ENCODE peak calls at places on chromosomes 7 and 10, in five cellular contexts. W is HepG2, D is GM12878, J is K562, K is H1. R is an unnamed sample.

GRCh38 chr10:118672766-118673715 is 77.6 kb upstream of the PRLHR start:
- DNase-seq in W (no peak), D (no peak), J (no peak), K (no peak), R (no peak)

GRCh38 chr7:47506716-47507354 is 75.1 kb downstream of the TNS3 start:
- DNase-seq in W (no peak), D (no peak), J (no peak), K (no peak), R (no peak)

GRCh38 chr7:27254625-27255024 is 12.0 kb downstream of the EVX1 start:
- DNase-seq in W (no peak), D (no peak), J (no peak), K (no peak), R (no peak)

GRCh38 chr10:12391191-12391590 is 41.8 kb downstream of the CAMK1D start:
- DNase-seq in W (no peak), D (no peak), J (no peak), K (no peak), R (no peak)

GRCh38 chr7:128915271-128915819 is 4.8 kb upstream of the KCP start:
- DNase-seq in W (no peak), D (no peak), J (no peak), K (peak; percentile 55), R (no peak)

GRCh38 chr7:132575336-132575986 is 809 bp downstream of the PLXNA4 start:
- DNase-seq in W (no peak), D (no peak), J (no peak), K (peak; percentile 68), R (no peak)

GRCh38 chr10:129332476-129332875 is 134.6 kb upstream of the MGMT start:
- DNase-seq in W (no peak), D (no peak), J (peak; percentile 43), K (peak; percentile 79), R (peak; percentile 6)

GRCh38 chr7:51067757-51068156 is 248.9 kb downstream of the COBL start:
- DNase-seq in W (peak; percentile 53), D (no peak), J (peak; percentile 40), K (peak; percentile 84), R (peak; percentile 35)

GRCh38 chr7:91942312-91942711 is 1.6 kb downstream of the AKAP9 start:
- DNase-seq in W (peak; percentile 16), D (no peak), J (no peak), K (no peak), R (no peak)

GRCh38 chr10:116147162-116147906 is 125.7 kb downstream of the GFRA1 start:
- DNase-seq in W (no peak), D (no peak), J (no peak), K (peak; percentile 35), R (no peak)

GRCh38 chr10:100019824-100020160 is 10.0 kb upstream of the DNMBP start:
- DNase-seq in W (peak; percentile 40), D (no peak), J (no peak), K (no peak), R (no peak)

GRCh38 chr10:120436431-120437142 is 20.4 kb upstream of the PLPP4 start:
- DNase-seq in W (no peak), D (no peak), J (peak; percentile 10), K (no peak), R (peak; percentile 8)

GRCh38 chr10:2921956-2922680 is 145.2 kb upstream of the PFKP start:
- DNase-seq in W (no peak), D (no peak), J (no peak), K (no peak), R (no peak)

GRCh38 chr7:85765698-85766298 is 578.9 kb upstream of the SEMA3D start:
- DNase-seq in W (peak; percentile 6), D (no peak), J (no peak), K (peak; percentile 40), R (no peak)

GRCh38 chr10:98664329-98665042 is 217.8 kb upstream of the HPS1 start:
- DNase-seq in W (peak; percentile 34), D (peak; percentile 3), J (peak; percentile 54), K (peak; percentile 59), R (peak; percentile 47)

GRCh38 chr10:74114041-74114448 is 36.6 kb downstream of the AP3M1 start:
- DNase-seq in W (no peak), D (no peak), J (no peak), K (no peak), R (no peak)

GRCh38 chr7:90180011-90180585 is 25.8 kb downstream of the STEAP1 start:
- DNase-seq in W (peak; percentile 35), D (peak; percentile 37), J (no peak), K (no peak), R (peak; percentile 66)

GRCh38 chr10:25666276-25666675 is 267.8 kb upstream of the MYO3A start:
- DNase-seq in W (no peak), D (no peak), J (no peak), K (no peak), R (no peak)

GRCh38 chr10:43249962-43250624 is 16.8 kb downstream of the RASGEF1A start:
- DNase-seq in W (no peak), D (no peak), J (no peak), K (peak; percentile 54), R (no peak)

GRCh38 chr10:58516118-58516517 is 3.4 kb downstream of the BICC1 start:
- DNase-seq in W (no peak), D (no peak), J (no peak), K (no peak), R (no peak)

GRCh38 chr7:14837216-14837615 is 65.3 kb downstream of the DGKB start:
- DNase-seq in W (no peak), D (no peak), J (no peak), K (no peak), R (no peak)

DNA sequence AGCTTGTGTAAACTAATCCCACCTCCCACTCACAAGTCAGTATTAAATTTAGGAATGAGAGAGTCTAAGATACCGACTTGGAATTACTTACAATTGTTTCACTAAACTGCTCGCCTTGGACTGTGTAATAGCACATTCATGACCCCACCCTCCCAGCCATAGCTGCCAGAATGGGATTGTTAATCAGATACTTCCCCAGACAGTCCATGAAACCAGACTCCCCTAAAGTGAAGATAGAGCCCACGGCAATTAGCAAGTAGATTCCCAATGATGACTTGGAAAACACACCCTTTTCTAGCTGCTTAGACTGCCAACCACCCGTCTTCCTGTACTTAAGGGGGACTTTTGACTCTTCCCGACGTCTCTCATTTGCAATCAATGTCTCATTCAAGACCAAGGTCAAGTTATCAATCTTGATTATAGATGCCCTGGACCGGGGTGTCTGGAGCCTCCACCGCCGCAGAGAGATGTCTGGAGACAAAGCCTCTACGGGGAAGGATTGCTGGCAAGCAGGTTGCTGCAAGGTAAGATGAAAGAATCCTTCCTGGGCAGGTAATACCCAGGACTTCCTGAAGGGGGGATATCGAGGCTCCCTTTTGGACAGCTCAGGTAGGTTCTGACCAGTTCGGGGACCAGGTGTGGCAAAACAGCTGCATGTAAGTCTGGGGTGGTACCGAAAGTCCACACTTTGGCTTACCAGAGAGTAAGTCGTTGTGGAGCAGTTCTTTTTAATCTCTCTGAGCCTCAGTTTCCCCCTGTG is 12.6 kb upstream of the CUX1 start:
- DNase-seq in W (no peak), D (no peak), J (peak; percentile 58), K (peak; percentile 84), R (peak; percentile 59)
- H3K4me2 ChIP-seq in W (no peak overlapping the region), D (no peak overlapping the region), J (peak overlapping the region; percentile 5), K (peak overlapping the region; percentile 66), R (peak overlapping the region; percentile 60)

GRCh38 chr10:46229144-46229563 is 57.6 kb upstream of the ANTXRL start:
- DNase-seq in W (peak; percentile 46), D (no peak), J (peak; percentile 75), K (peak; percentile 86), R (no peak)
- TF ChIP-seq ATF3 in W (no peak), D (no peak), J (no peak), K (no peak), R (no peak)

DNA sequence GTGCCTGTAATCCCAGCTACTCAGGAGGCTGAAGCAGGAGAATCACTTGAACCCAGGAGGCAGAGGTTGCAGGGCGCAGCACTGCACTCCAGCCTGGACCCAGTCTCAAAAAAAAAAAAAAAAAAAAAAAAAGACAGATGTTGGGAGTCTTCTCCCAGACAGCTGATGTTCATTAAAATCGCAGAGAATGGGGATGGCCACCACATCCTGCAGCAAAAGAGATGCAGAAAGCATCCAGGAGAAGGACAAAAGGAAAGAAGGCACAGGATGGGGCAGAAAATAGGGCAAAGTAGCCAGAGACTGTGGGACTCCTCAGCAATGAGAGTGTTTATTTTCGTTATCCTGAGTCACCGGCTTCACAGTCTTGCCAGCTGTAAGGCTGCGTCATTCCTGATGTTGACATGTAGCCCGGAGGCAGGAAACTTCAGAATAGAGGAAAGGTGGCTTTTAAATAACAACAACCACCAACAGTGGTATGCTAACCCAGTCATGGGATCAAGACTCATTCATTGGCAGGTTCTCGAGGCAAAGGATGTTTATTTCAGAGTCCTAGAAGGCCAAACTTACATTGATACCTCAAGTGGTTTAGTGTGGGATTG is 149.5 kb upstream of the SVIL start:
- DNase-seq in W (peak; percentile 29), D (no peak), J (no peak), K (no peak), R (peak; percentile 73)
- H3K27ac ChIP-seq in W (no peak overlapping the region), D (no peak overlapping the region), J (no peak overlapping the region), K (no peak overlapping the region), R (no peak overlapping the region)

GRCh38 chr7:101717986-101718746 is 89.1 kb upstream of the MYL10 start:
- DNase-seq in W (peak; percentile 28), D (no peak), J (no peak), K (no peak), R (no peak)
- H3K4me2 ChIP-seq in W (peak overlapping the region; percentile 84), D (no peak overlapping the region), J (no peak overlapping the region), K (no peak overlapping the region), R (no peak overlapping the region)

GRCh38 chr7:16708496-16708895 is 45.1 kb upstream of the TSPAN13 start:
- DNase-seq in W (no peak), D (no peak), J (no peak), K (no peak), R (no peak)

GRCh38 chr7:16711730-16712129 is 41.8 kb upstream of the TSPAN13 start:
- DNase-seq in W (no peak), D (no peak), J (no peak), K (no peak), R (no peak)

GRCh38 chr7:16710641-16711040 is 42.9 kb upstream of the TSPAN13 start:
- DNase-seq in W (no peak), D (no peak), J (no peak), K (no peak), R (no peak)

GRCh38 chr7:16712916-16713315 is 40.6 kb upstream of the TSPAN13 start:
- DNase-seq in W (no peak), D (no peak), J (no peak), K (no peak), R (no peak)

GRCh38 chr7:16708980-16709379 is 44.6 kb upstream of the TSPAN13 start:
- DNase-seq in W (no peak), D (no peak), J (no peak), K (no peak), R (no peak)
- TF ChIP-seq ATF3 in W (no peak), D (no peak), J (peak; percentile 79), K (no peak), R (no peak)

DNA sequence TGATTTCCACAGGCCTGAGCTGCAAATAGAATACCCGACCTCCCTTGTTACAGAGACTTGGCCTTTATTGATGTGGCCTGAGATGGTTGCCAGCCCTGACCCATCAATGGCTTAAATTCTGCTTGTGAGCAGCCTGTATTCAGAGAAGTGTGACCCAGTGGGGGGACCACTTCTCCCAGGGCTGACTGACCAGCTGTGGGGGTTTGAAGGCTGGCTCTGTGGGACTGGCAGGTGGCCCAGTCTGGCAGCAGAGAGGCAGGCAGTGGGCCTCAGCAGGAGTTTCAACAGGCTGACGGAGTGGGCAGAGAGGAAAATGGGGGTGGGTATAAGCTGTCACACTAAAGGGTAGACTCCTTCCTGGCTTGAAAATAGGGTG is 12.2 kb upstream of the PPIF start:
- DNase-seq in W (no peak), D (no peak), J (no peak), K (no peak), R (no peak)
- H3K27ac ChIP-seq in W (peak overlapping the region; percentile 98), D (no peak overlapping the region), J (no peak overlapping the region), K (no peak overlapping the region), R (no peak overlapping the region)